ENCODE peak calls at places on chromosomes 3 and 15, in six cellular contexts. One of them, this sample, is unnamed.

GRCh38 chr15:40454904-40455391 is 14.2 kb downstream of the BAHD1 start:
- DNase-seq in hippocampal formation: no peak
- DNase-seq in H7: no peak
- DNase-seq in activated CD8-positive, alpha-beta memory T cell treated with anti-CD3 and anti-CD28 coated beads, Interleukin-2, amount 50 U/mL, for 48 hours: no peak
- DNase-seq in epithelial cell of esophagus: peak
- DNase-seq in T-helper 2 cell treated with Interferon-gamma antibody and Interleukin-4, amounts not matched to agents 5 μg/mL and 100 μg/mL, for 36 hours: no peak
- DNase-seq in this sample: no peak

GRCh38 chr3:128872282-128872681 is 7.1 kb upstream of the ACAD9 start:
- DNase-seq in epithelial cell of esophagus: no peak
- DNase-seq in hippocampal formation: no peak
- DNase-seq in T-helper 2 cell treated with Interferon-gamma antibody and Interleukin-4, amounts not matched to agents 5 μg/mL and 100 μg/mL, for 36 hours: no peak
- DNase-seq in activated CD8-positive, alpha-beta memory T cell treated with anti-CD3 and anti-CD28 coated beads, Interleukin-2, amount 50 U/mL, for 48 hours: no peak
- DNase-seq in H7: no peak
- DNase-seq in this sample: no peak

GRCh38 chr3:141740349-141740748 is 2.3 kb downstream of the RNF7 start:
- DNase-seq in T-helper 2 cell treated with Interferon-gamma antibody and Interleukin-4, amounts not matched to agents 5 μg/mL and 100 μg/mL, for 36 hours: no peak
- DNase-seq in hippocampal formation: no peak
- DNase-seq in activated CD8-positive, alpha-beta memory T cell treated with anti-CD3 and anti-CD28 coated beads, Interleukin-2, amount 50 U/mL, for 48 hours: no peak
- DNase-seq in H7: no peak
- DNase-seq in epithelial cell of esophagus: no peak
- DNase-seq in this sample: peak

GRCh38 chr3:119657887-119658702 is 2.3 kb downstream of the POPDC2 start:
- DNase-seq in hippocampal formation: peak
- DNase-seq in T-helper 2 cell treated with Interferon-gamma antibody and Interleukin-4, amounts not matched to agents 5 μg/mL and 100 μg/mL, for 36 hours: no peak
- DNase-seq in activated CD8-positive, alpha-beta memory T cell treated with anti-CD3 and anti-CD28 coated beads, Interleukin-2, amount 50 U/mL, for 48 hours: no peak
- DNase-seq in H7: no peak
- DNase-seq in epithelial cell of esophagus: no peak
- DNase-seq in this sample: no peak

GRCh38 chr15:36632196-36632595 is 52.8 kb downstream of the CDIN1 start:
- DNase-seq in activated CD8-positive, alpha-beta memory T cell treated with anti-CD3 and anti-CD28 coated beads, Interleukin-2, amount 50 U/mL, for 48 hours: no peak
- DNase-seq in T-helper 2 cell treated with Interferon-gamma antibody and Interleukin-4, amounts not matched to agents 5 μg/mL and 100 μg/mL, for 36 hours: no peak
- DNase-seq in hippocampal formation: no peak
- DNase-seq in H7: no peak
- DNase-seq in epithelial cell of esophagus: peak
- DNase-seq in this sample: peak

GRCh38 chr15:55884223-55884622 is 109.2 kb downstream of the NEDD4 start:
- DNase-seq in activated CD8-positive, alpha-beta memory T cell treated with anti-CD3 and anti-CD28 coated beads, Interleukin-2, amount 50 U/mL, for 48 hours: no peak
- DNase-seq in hippocampal formation: no peak
- DNase-seq in T-helper 2 cell treated with Interferon-gamma antibody and Interleukin-4, amounts not matched to agents 5 μg/mL and 100 μg/mL, for 36 hours: no peak
- DNase-seq in H7: no peak
- DNase-seq in epithelial cell of esophagus: no peak
- DNase-seq in this sample: no peak

GRCh38 chr15:63372018-63372705 is 9.5 kb downstream of the CA12 start:
- DNase-seq in activated CD8-positive, alpha-beta memory T cell treated with anti-CD3 and anti-CD28 coated beads, Interleukin-2, amount 50 U/mL, for 48 hours: peak
- DNase-seq in T-helper 2 cell treated with Interferon-gamma antibody and Interleukin-4, amounts not matched to agents 5 μg/mL and 100 μg/mL, for 36 hours: peak
- DNase-seq in H7: peak
- DNase-seq in epithelial cell of esophagus: peak
- DNase-seq in hippocampal formation: no peak
- DNase-seq in this sample: peak

GRCh38 chr3:99094611-99095010 is 193.1 kb upstream of the DCBLD2 start:
- DNase-seq in H7: no peak
- DNase-seq in T-helper 2 cell treated with Interferon-gamma antibody and Interleukin-4, amounts not matched to agents 5 μg/mL and 100 μg/mL, for 36 hours: no peak
- DNase-seq in hippocampal formation: no peak
- DNase-seq in epithelial cell of esophagus: no peak
- DNase-seq in activated CD8-positive, alpha-beta memory T cell treated with anti-CD3 and anti-CD28 coated beads, Interleukin-2, amount 50 U/mL, for 48 hours: no peak
- DNase-seq in this sample: no peak

GRCh38 chr3:71989165-71989564 is 204.2 kb upstream of the PROK2 start:
- DNase-seq in activated CD8-positive, alpha-beta memory T cell treated with anti-CD3 and anti-CD28 coated beads, Interleukin-2, amount 50 U/mL, for 48 hours: no peak
- DNase-seq in hippocampal formation: no peak
- DNase-seq in T-helper 2 cell treated with Interferon-gamma antibody and Interleukin-4, amounts not matched to agents 5 μg/mL and 100 μg/mL, for 36 hours: no peak
- DNase-seq in H7: no peak
- DNase-seq in epithelial cell of esophagus: peak
- DNase-seq in this sample: peak

GRCh38 chr3:13017361-13018038 is 55.7 kb downstream of the IQSEC1 start:
- DNase-seq in activated CD8-positive, alpha-beta memory T cell treated with anti-CD3 and anti-CD28 coated beads, Interleukin-2, amount 50 U/mL, for 48 hours: no peak
- DNase-seq in H7: no peak
- DNase-seq in epithelial cell of esophagus: no peak
- DNase-seq in T-helper 2 cell treated with Interferon-gamma antibody and Interleukin-4, amounts not matched to agents 5 μg/mL and 100 μg/mL, for 36 hours: no peak
- DNase-seq in hippocampal formation: no peak
- DNase-seq in this sample: no peak

GRCh38 chr3:146172586-146172985 is 11.6 kb upstream of the PLOD2 start:
- DNase-seq in hippocampal formation: no peak
- DNase-seq in H7: no peak
- DNase-seq in activated CD8-positive, alpha-beta memory T cell treated with anti-CD3 and anti-CD28 coated beads, Interleukin-2, amount 50 U/mL, for 48 hours: no peak
- DNase-seq in epithelial cell of esophagus: no peak
- DNase-seq in T-helper 2 cell treated with Interferon-gamma antibody and Interleukin-4, amounts not matched to agents 5 μg/mL and 100 μg/mL, for 36 hours: no peak
- DNase-seq in this sample: no peak

GRCh38 chr15:77575203-77575934 is 57.3 kb downstream of the LINGO1 start:
- DNase-seq in H7: no peak
- DNase-seq in T-helper 2 cell treated with Interferon-gamma antibody and Interleukin-4, amounts not matched to agents 5 μg/mL and 100 μg/mL, for 36 hours: no peak
- DNase-seq in activated CD8-positive, alpha-beta memory T cell treated with anti-CD3 and anti-CD28 coated beads, Interleukin-2, amount 50 U/mL, for 48 hours: no peak
- DNase-seq in hippocampal formation: no peak
- DNase-seq in epithelial cell of esophagus: no peak
- DNase-seq in this sample: no peak

GRCh38 chr3:62159693-62160092 is 213.7 kb downstream of the FEZF2 start:
- DNase-seq in activated CD8-positive, alpha-beta memory T cell treated with anti-CD3 and anti-CD28 coated beads, Interleukin-2, amount 50 U/mL, for 48 hours: no peak
- DNase-seq in H7: no peak
- DNase-seq in epithelial cell of esophagus: no peak
- DNase-seq in T-helper 2 cell treated with Interferon-gamma antibody and Interleukin-4, amounts not matched to agents 5 μg/mL and 100 μg/mL, for 36 hours: no peak
- DNase-seq in hippocampal formation: no peak
- DNase-seq in this sample: no peak

GRCh38 chr15:57769266-57769665 is 62.8 kb downstream of the POLR2M start:
- DNase-seq in T-helper 2 cell treated with Interferon-gamma antibody and Interleukin-4, amounts not matched to agents 5 μg/mL and 100 μg/mL, for 36 hours: no peak
- DNase-seq in activated CD8-positive, alpha-beta memory T cell treated with anti-CD3 and anti-CD28 coated beads, Interleukin-2, amount 50 U/mL, for 48 hours: no peak
- DNase-seq in H7: no peak
- DNase-seq in hippocampal formation: no peak
- DNase-seq in epithelial cell of esophagus: no peak
- DNase-seq in this sample: no peak

GRCh38 chr3:169790687-169791429 is 17.7 kb downstream of the MYNN start:
- DNase-seq in epithelial cell of esophagus: peak
- DNase-seq in T-helper 2 cell treated with Interferon-gamma antibody and Interleukin-4, amounts not matched to agents 5 μg/mL and 100 μg/mL, for 36 hours: no peak
- DNase-seq in hippocampal formation: no peak
- DNase-seq in activated CD8-positive, alpha-beta memory T cell treated with anti-CD3 and anti-CD28 coated beads, Interleukin-2, amount 50 U/mL, for 48 hours: no peak
- DNase-seq in H7: no peak
- DNase-seq in this sample: no peak

GRCh38 chr15:23857028-23857641 is 170.0 kb upstream of the NDN start:
- DNase-seq in activated CD8-positive, alpha-beta memory T cell treated with anti-CD3 and anti-CD28 coated beads, Interleukin-2, amount 50 U/mL, for 48 hours: no peak
- DNase-seq in H7: peak
- DNase-seq in hippocampal formation: peak
- DNase-seq in epithelial cell of esophagus: peak
- DNase-seq in T-helper 2 cell treated with Interferon-gamma antibody and Interleukin-4, amounts not matched to agents 5 μg/mL and 100 μg/mL, for 36 hours: no peak
- DNase-seq in this sample: peak

GRCh38 chr15:29815000-29815704 is 7.1 kb downstream of the TJP1 start:
- DNase-seq in activated CD8-positive, alpha-beta memory T cell treated with anti-CD3 and anti-CD28 coated beads, Interleukin-2, amount 50 U/mL, for 48 hours: no peak
- DNase-seq in T-helper 2 cell treated with Interferon-gamma antibody and Interleukin-4, amounts not matched to agents 5 μg/mL and 100 μg/mL, for 36 hours: no peak
- DNase-seq in H7: no peak
- DNase-seq in epithelial cell of esophagus: peak
- DNase-seq in hippocampal formation: no peak
- DNase-seq in this sample: no peak